ENCODE peak calls at places on chromosome 3, in seven cellular contexts. K is stomach, M is IMR-90, H is heart right ventricle, W is tibial artery, I is AG04450, R is A549. Z is an unnamed sample.

GRCh38 chr3:175149675-175150074 is 290.5 kb downstream of the NAALADL2 start:
- DNase-seq in K (peak), M (peak), H (no peak), W (peak), I (no peak), R (no peak), Z (no peak)

GRCh38 chr3:178404966-178405365 is 131.3 kb upstream of the KCNMB2 start:
- DNase-seq in K (no peak), M (no peak), H (no peak), W (no peak), I (no peak), R (no peak), Z (no peak)

GRCh38 chr3:48837163-48837562 is 10.5 kb downstream of the PRKAR2A start:
- DNase-seq in K (no peak), M (no peak), H (no peak), W (no peak), I (no peak), R (no peak), Z (no peak)

GRCh38 chr3:140152851-140153640 is 218.1 kb downstream of the CLSTN2 start:
- DNase-seq in K (no peak), M (no peak), H (peak), W (no peak), I (no peak), R (no peak), Z (no peak)

GRCh38 chr3:144557515-144557914 is 585.9 kb downstream of the DIPK2A start:
- DNase-seq in K (no peak), M (no peak), H (no peak), W (no peak), I (no peak), R (no peak), Z (no peak)

GRCh38 chr3:46987485-46988401 is 8.3 kb downstream of the NBEAL2 start:
- DNase-seq in K (peak), M (no peak), H (peak), W (peak), I (no peak), R (no peak), Z (peak)

GRCh38 chr3:32106929-32107362 is 526 bp downstream of the GPD1L start:
- DNase-seq in K (peak), M (no peak), H (peak), W (peak), I (no peak), R (no peak), Z (peak)

GRCh38 chr3:66095295-66096001 is 56.7 kb upstream of the MAGI1 start:
- DNase-seq in K (no peak), M (peak), H (no peak), W (no peak), I (no peak), R (no peak), Z (no peak)

GRCh38 chr3:65348596-65348995 is 660.8 kb upstream of the ADAMTS9 start:
- DNase-seq in K (no peak), M (peak), H (no peak), W (no peak), I (peak), R (no peak), Z (no peak)

GRCh38 chr3:194690501-194691372 is 5.1 kb downstream of the FAM43A start:
- DNase-seq in K (peak), M (peak), H (no peak), W (no peak), I (no peak), R (no peak), Z (no peak)

GRCh38 chr3:8793242-8793641 is 23.8 kb upstream of the OXTR start:
- DNase-seq in K (no peak), M (peak), H (no peak), W (no peak), I (no peak), R (peak), Z (no peak)

GRCh38 chr3:20898962-20899361 is 713.0 kb upstream of the SGO1 start:
- DNase-seq in K (no peak), M (no peak), H (no peak), W (no peak), I (no peak), R (no peak), Z (no peak)

GRCh38 chr3:48562367-48563095 is 1.1 kb downstream of the UCN2 start:
- DNase-seq in K (no peak), M (no peak), H (no peak), W (no peak), I (no peak), R (no peak), Z (no peak)

GRCh38 chr3:43726511-43726910 is 35.8 kb downstream of the ABHD5 start:
- DNase-seq in K (no peak), M (peak), H (no peak), W (no peak), I (no peak), R (no peak), Z (no peak)

GRCh38 chr3:194389269-194389668 is 9.8 kb downstream of the GP5 start:
- DNase-seq in K (no peak), M (no peak), H (no peak), W (peak), I (no peak), R (no peak), Z (no peak)

GRCh38 chr3:66153471-66153870 is 67.3 kb upstream of the SLC25A26 start:
- DNase-seq in K (no peak), M (no peak), H (no peak), W (no peak), I (no peak), R (no peak), Z (no peak)

GRCh38 chr3:152961323-152961722 is 126.4 kb downstream of the P2RY1 start:
- DNase-seq in K (no peak), M (peak), H (no peak), W (no peak), I (no peak), R (peak), Z (no peak)

GRCh38 chr3:46406440-46406785 is 453 bp downstream of the CCR5AS start:
- DNase-seq in K (no peak), M (peak), H (no peak), W (peak), I (no peak), R (no peak), Z (no peak)

GRCh38 chr3:185152433-185153169 is at the start of gene C3orf70:
- DNase-seq in K (peak), M (peak), H (peak), W (peak), I (no peak), R (peak), Z (no peak)

GRCh38 chr3:171351676-171352075 is 108.5 kb downstream of the TNIK start:
- DNase-seq in K (no peak), M (peak), H (no peak), W (no peak), I (peak), R (no peak), Z (no peak)

DNA sequence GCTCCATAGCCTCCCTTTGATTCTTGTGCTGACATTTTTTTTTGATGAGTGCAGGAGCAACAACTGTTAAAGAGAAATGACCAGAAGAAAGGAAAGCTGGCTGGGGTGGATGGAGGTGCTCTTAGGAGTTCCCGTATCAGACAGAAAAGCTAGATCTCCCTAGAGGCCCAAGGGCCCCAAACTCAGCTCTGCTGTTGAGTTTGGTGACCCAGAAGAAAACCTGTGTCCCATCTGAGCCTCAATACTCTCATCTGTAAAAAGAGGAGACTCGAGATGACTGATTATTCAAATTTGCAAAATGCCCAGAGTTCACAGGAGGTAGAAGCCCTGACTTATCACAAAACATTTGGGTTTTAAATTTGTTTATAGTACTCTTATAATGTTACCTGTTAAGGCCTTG is 142.4 kb downstream of the TIGIT start:
- DNase-seq in K (no peak), M (no peak), H (no peak), W (no peak), I (no peak), R (no peak), Z (no peak)
- H3K27ac ChIP-seq in K (no peak), M (no peak), H (no peak), W (no peak), I (no peak), R (no peak), Z (no peak)

DNA sequence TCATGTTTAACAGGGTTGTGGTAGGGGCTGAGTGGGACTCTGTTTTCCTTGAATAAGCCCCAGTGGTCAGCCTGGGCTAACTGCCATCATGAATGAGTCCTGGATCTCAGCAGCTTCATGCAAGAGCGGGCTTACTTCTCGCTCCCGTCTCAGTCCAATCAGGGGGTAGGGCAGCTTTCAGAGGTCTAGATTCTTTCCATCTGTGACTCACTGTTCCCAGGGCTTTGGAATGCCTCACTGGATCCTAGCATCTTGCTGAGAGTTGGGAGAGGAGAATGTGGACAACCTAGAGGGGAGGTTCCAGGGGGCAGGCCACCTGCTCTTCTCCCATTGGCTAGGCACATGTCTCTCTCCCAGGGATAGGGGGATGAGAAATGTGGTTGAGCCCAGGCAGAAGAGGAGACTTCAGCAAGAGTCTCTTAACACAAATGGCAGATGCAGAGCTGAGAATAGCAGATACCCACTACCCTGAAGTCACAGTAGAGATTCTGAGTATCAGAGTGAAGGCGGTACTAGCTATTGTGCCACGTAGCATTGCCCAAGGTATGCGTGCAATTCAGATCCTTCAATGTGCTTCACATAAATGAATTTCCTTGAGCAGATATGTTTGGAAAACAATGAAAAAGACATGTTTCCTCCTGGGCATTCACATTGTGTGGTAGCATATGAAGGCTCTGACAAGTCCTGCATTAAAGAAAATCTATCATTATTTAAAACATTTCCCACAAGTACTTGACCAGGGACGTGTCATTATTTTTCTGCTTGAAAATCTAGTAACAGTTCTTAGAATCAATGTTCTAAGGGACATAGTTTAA is 257.7 kb upstream of the PROK2 start:
- DNase-seq in K (no peak), M (peak), H (no peak), W (no peak), I (no peak), R (no peak), Z (no peak)
- H3K27ac ChIP-seq in K (no peak), M (no peak), H (no peak), W (no peak), I (no peak), R (no peak), Z (no peak)

DNA sequence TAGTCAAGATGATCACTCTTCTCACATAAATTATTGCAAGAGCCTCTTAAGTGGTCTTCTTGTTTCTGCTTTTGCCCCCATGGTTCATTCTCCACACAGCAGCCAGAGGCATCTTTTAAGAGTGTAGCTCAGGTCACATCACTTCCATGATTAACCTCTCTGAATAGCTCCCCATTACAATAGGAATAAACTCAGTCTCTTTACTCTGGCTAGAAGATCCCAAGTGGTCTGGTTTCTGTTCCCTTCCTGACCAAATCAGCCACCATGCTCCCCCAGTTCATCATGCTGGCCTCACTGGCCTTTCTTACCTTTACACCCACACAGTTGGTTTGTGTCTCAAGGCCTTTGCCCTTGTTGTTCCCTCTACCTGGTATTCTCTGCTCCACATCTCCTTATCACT is 8.2 kb downstream of the HHATL start:
- DNase-seq in K (no peak), M (no peak), H (no peak), W (peak), I (no peak), R (no peak), Z (no peak)
- H3K27ac ChIP-seq in K (no peak), M (no peak), H (no peak), W (no peak), I (no peak), R (no peak), Z (no peak)

GRCh38 chr3:151347432-151347831 is 18.1 kb upstream of the P2RY13 start:
- DNase-seq in K (no peak), M (no peak), H (no peak), W (peak), I (no peak), R (no peak), Z (no peak)

GRCh38 chr3:151351648-151352047 is 22.3 kb upstream of the P2RY13 start:
- DNase-seq in K (no peak), M (no peak), H (no peak), W (no peak), I (no peak), R (no peak), Z (no peak)

GRCh38 chr3:151351216-151351615 is 21.9 kb upstream of the P2RY13 start:
- DNase-seq in K (no peak), M (no peak), H (no peak), W (no peak), I (no peak), R (no peak), Z (no peak)

GRCh38 chr3:151346292-151346691 is 16.9 kb upstream of the P2RY13 start:
- DNase-seq in K (no peak), M (no peak), H (no peak), W (no peak), I (no peak), R (no peak), Z (no peak)

DNA sequence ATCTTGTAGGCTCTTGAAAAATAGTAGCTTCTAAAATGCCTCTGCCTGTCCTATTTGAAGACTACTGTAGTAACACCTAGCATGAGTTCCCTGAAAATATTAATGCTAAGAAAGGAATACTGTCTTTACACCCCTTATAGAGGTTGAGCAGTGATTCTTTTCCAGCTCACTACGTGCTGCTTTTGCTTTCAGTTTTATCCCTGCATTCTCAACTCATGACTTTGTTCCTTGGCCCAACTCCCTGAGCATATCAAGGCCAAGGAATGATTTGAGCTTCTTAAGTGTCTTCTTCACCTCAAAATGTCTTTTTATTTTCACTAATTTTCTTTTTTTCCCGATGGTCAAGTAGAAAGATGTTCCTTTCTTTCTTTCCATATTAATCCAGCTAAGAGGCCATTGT is 16.5 kb upstream of the P2RY13 start:
- DNase-seq in K (no peak), M (peak), H (no peak), W (no peak), I (peak), R (no peak), Z (no peak)
- H3K27ac ChIP-seq in K (peak), M (no peak), H (peak), W (peak), I (no peak), R (no peak), Z (no peak)